ENCODE peak calls at places on chromosomes 1 and 21, in eight cellular contexts. F is choroid plexus epithelial cell, A is OCI-LY7, X is brain microvascular endothelial cell, Q is right lobe of liver, K is Panc1, U is fibroblast of pulmonary artery, H is left ventricle myocardium inferior. P is an unnamed sample.

GRCh38 chr1:245311887-245312286 is 157.1 kb downstream of the KIF26B start:
- DNase-seq in Q (no peak), F (no peak), H (no peak), X (no peak), K (no peak), U (no peak), A (no peak), P (no peak)

GRCh38 chr1:230186874-230187273 is 119.8 kb downstream of the GALNT2 start:
- DNase-seq in X (no peak), K (no peak), H (no peak), F (no peak), Q (no peak), U (no peak), A (no peak), P (peak)

GRCh38 chr1:243415663-243416365 is 160.0 kb downstream of the SDCCAG8 start:
- DNase-seq in K (no peak), Q (no peak), H (no peak), X (no peak), U (no peak), A (no peak), F (no peak), P (no peak)

GRCh38 chr1:113652773-113653172 is 106.5 kb downstream of the PHTF1 start:
- DNase-seq in X (no peak), H (no peak), Q (no peak), F (peak), A (no peak), K (no peak), U (peak), P (no peak)

GRCh38 chr21:46416551-46416950 is 42.1 kb upstream of the DIP2A start:
- DNase-seq in H (no peak), F (no peak), Q (no peak), X (no peak), K (no peak), U (no peak), A (no peak), P (no peak)

GRCh38 chr1:206635080-206635982 is at the start of gene DYRK3:
- DNase-seq in U (peak), Q (peak), X (peak), A (peak), K (peak), H (peak), F (peak), P (peak)

GRCh38 chr1:9767964-9768668 is 55.6 kb downstream of the CLSTN1 start:
- DNase-seq in H (no peak), F (no peak), U (no peak), A (peak), K (no peak), Q (no peak), X (no peak), P (no peak)

GRCh38 chr21:45576838-45577737 is 34.8 kb upstream of the SLC19A1 start:
- DNase-seq in X (no peak), Q (peak), K (no peak), U (no peak), F (no peak), A (no peak), H (peak), P (no peak)

GRCh38 chr1:50980505-50980904 is 10.5 kb downstream of the CDKN2C start:
- DNase-seq in Q (no peak), X (no peak), U (no peak), H (no peak), F (no peak), A (no peak), K (no peak), P (no peak)

GRCh38 chr1:231625975-231626534 is 535 bp upstream of the DISC1 start:
- DNase-seq in K (no peak), U (no peak), X (no peak), A (no peak), F (no peak), Q (no peak), H (no peak), P (no peak)

GRCh38 chr1:15168479-15168878 is 14.9 kb downstream of the TMEM51 start:
- DNase-seq in H (no peak), X (peak), U (peak), Q (no peak), F (peak), K (peak), A (no peak), P (no peak)

GRCh38 chr1:179080866-179081695 is 789 bp upstream of the TOR3A start:
- DNase-seq in U (no peak), F (no peak), K (no peak), A (peak), X (no peak), Q (peak), H (no peak), P (no peak)

GRCh38 chr1:101364370-101365120 is 127.7 kb downstream of the S1PR1 start:
- DNase-seq in A (no peak), X (no peak), Q (no peak), U (no peak), H (no peak), F (no peak), K (no peak), P (no peak)

GRCh38 chr1:112165375-112165774 is 175.9 kb upstream of the KCND3 start:
- DNase-seq in H (no peak), K (no peak), X (no peak), A (no peak), U (no peak), F (no peak), Q (no peak), P (no peak)

GRCh38 chr1:189211742-189212141 is 1265.9 kb downstream of the BRINP3 start:
- DNase-seq in K (no peak), F (peak), A (no peak), X (no peak), Q (no peak), U (peak), H (no peak), P (no peak)

GRCh38 chr1:201648066-201648910 is 109.4 kb downstream of the NAV1 start:
- DNase-seq in F (peak), U (peak), H (peak), K (no peak), Q (no peak), X (peak), A (no peak), P (no peak)

GRCh38 chr1:226688056-226688748 is 50.9 kb downstream of the ITPKB start:
- DNase-seq in U (no peak), A (peak), K (no peak), H (no peak), X (no peak), Q (no peak), F (no peak), P (no peak)

GRCh38 chr1:104132386-104132973 is 382.8 kb downstream of the AMY1C start:
- DNase-seq in F (peak), A (peak), H (no peak), K (peak), U (no peak), X (no peak), Q (no peak), P (no peak)

GRCh38 chr21:41750051-41750450 is 16.8 kb downstream of the RIPK4 start:
- DNase-seq in F (no peak), A (no peak), K (no peak), H (no peak), X (no peak), Q (no peak), U (no peak), P (no peak)

GRCh38 chr21:37245151-37245550 is 22.0 kb downstream of the VPS26C start:
- DNase-seq in X (no peak), H (no peak), F (no peak), Q (no peak), U (no peak), K (no peak), A (no peak), P (no peak)

GRCh38 chr1:9042272-9042671 is 16.0 kb upstream of the SLC2A7 start:
- DNase-seq in H (no peak), U (no peak), F (no peak), Q (no peak), X (no peak), K (no peak), A (no peak), P (no peak)

GRCh38 chr1:86324423-86324822 is 71.7 kb downstream of the ODF2L start:
- DNase-seq in F (no peak), H (no peak), K (no peak), A (no peak), Q (no peak), X (no peak), U (no peak), P (no peak)

GRCh38 chr1:17849216-17849615 is 94.1 kb downstream of the ACTL8 start:
- DNase-seq in U (no peak), K (no peak), H (no peak), X (no peak), F (peak), Q (no peak), A (no peak), P (no peak)

GRCh38 chr1:50796277-50796676 is 163.8 kb downstream of the FAF1 start:
- DNase-seq in X (no peak), K (no peak), F (no peak), U (peak), A (no peak), Q (no peak), H (no peak), P (no peak)

GRCh38 chr1:226531360-226532093 is 17.0 kb upstream of the STUM start:
- DNase-seq in F (no peak), X (no peak), K (no peak), U (no peak), A (no peak), H (no peak), Q (no peak), P (no peak)

GRCh38 chr1:57017201-57017600 is 51.4 kb upstream of the C8B start:
- DNase-seq in Q (no peak), H (no peak), X (no peak), A (no peak), U (no peak), F (no peak), K (no peak), P (no peak)

GRCh38 chr1:57019240-57019805 is 53.5 kb upstream of the C8B start:
- DNase-seq in H (no peak), U (no peak), A (no peak), F (no peak), Q (no peak), X (no peak), K (no peak), P (no peak)

GRCh38 chr1:57015071-57015470 is 49.3 kb upstream of the C8B start:
- DNase-seq in Q (no peak), A (no peak), F (no peak), U (no peak), X (no peak), K (no peak), H (no peak), P (no peak)

GRCh38 chr1:57017717-57018116 is 51.9 kb upstream of the C8B start:
- DNase-seq in U (peak), A (peak), F (peak), H (no peak), X (no peak), K (no peak), Q (no peak), P (no peak)

GRCh38 chr1:57018119-57018518 is 52.3 kb upstream of the C8B start:
- DNase-seq in F (no peak), Q (no peak), H (no peak), A (no peak), K (no peak), U (no peak), X (no peak), P (no peak)
- H3K4me3 ChIP-seq in F (no peak), Q (no peak), H (no peak), A (no peak), K (no peak), U (no peak), X (no peak), P (no peak)

GRCh38 chr1:166383137-166383536 is 216.3 kb upstream of the FAM78B start:
- DNase-seq in U (no peak), X (no peak), H (no peak), Q (no peak), F (no peak), A (no peak), K (no peak), P (no peak)

GRCh38 chr1:166383635-166384346 is 217.0 kb upstream of the FAM78B start:
- DNase-seq in F (no peak), A (no peak), X (no peak), U (no peak), H (no peak), Q (no peak), K (no peak), P (no peak)

GRCh38 chr1:166379447-166379846 is 212.6 kb upstream of the FAM78B start:
- DNase-seq in H (peak), U (no peak), A (no peak), X (no peak), K (no peak), F (no peak), Q (no peak), P (no peak)

GRCh38 chr1:166378805-166379204 is 212.0 kb upstream of the FAM78B start:
- DNase-seq in A (no peak), Q (no peak), H (no peak), U (no peak), K (no peak), F (no peak), X (no peak), P (no peak)

DNA sequence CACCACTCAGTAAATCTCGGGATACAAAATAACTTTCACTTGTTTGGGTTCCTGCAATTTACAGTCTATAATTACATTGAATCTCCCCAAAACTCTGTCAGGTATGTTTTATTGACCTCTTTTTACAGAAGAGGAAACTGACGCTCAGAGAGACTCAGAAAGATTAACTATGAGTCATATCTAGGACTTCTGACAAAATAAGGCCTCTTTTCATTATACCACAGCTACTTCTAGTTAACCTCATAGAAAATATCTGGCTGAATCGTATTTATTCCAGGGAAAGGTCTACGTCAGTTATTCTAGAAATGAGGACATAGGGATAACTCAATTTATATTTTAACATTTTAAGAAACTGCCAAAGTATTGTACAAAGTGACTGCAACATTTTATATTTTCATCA is 211.1 kb upstream of the FAM78B start:
- DNase-seq in K (no peak), Q (no peak), X (no peak), A (no peak), F (no peak), U (no peak), H (no peak), P (no peak)
- H3K4me3 ChIP-seq in K (no peak), Q (no peak), X (no peak), A (no peak), F (no peak), U (no peak), H (no peak), P (no peak)

DNA sequence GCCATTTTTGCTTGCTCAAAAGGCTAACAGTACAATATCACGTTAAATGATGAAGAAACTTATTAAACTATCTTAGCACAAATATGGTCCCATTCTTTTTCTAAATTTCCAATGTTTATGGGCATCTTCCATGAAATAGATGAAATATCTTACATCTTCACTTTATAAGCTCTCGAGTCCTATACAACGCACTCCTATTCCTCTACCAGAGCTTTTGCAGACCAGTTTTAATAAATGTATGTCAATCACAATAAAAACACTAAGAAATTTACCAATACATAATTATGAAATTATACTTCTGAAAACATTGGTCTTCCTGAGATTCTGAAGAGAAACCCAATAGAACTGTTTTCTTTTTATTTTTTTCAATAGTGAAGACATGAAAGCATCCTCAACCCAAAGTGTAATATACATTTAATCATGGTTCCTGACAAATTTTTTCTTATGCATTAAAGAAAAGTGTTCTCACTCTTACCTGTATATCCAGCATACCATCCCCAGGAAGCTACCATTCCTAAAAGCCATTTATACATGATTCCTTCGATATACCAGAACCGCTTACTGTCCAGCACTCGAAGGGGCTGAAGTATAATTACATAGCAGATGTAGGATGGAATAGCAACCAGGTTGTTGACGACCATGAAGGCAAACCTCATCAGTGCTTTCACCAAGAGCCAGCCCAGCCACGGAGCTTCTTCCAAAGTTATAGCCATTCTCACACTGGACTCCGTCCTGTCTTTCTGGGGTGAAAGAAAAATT is 1.8 kb downstream of the LPGAT1 start:
- DNase-seq in F (no peak), U (peak), Q (no peak), H (no peak), X (no peak), A (no peak), K (no peak), P (no peak)
- H3K4me3 ChIP-seq in F (peak), U (peak), Q (peak), H (peak), X (no peak), A (peak), K (peak), P (no peak)

GRCh38 chr1:34404837-34405236 is 228.1 kb downstream of the C1orf94 start:
- DNase-seq in U (no peak), X (no peak), K (no peak), A (no peak), F (no peak), Q (no peak), H (no peak), P (peak)
- H3K4me3 ChIP-seq in U (no peak), X (no peak), K (no peak), A (no peak), F (no peak), Q (no peak), H (no peak), P (no peak)

DNA sequence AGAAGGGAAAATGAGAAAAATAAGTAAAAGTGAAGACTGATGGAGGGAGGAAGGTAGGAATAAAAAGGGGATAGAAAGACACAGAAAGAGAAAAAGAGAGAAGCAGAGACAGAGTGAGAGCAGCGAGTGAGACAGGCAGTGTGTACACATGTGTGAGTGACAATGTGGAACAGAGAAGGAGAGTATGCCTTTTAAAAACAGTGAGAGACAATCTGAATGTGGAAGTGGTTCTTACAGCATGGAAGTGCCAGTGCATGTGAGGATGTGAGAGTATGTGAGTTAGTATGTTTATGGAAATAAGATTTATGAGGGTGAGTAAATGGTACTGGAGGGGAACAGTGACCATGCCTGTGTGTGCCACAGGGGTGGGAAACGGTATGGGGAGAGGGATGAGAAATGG is 1.2 kb downstream of the NEGR1 start:
- DNase-seq in H (no peak), K (no peak), U (no peak), F (peak), A (no peak), X (no peak), Q (no peak), P (no peak)
- H3K4me3 ChIP-seq in H (peak), K (no peak), U (no peak), F (no peak), A (no peak), X (peak), Q (no peak), P (no peak)

GRCh38 chr1:109546311-109547109 is 1.9 kb upstream of the GNAI3 start:
- DNase-seq in H (peak), Q (peak), U (peak), A (peak), K (peak), F (peak), X (peak), P (peak)
- H3K4me3 ChIP-seq in H (peak), Q (peak), U (peak), A (peak), K (peak), F (peak), X (peak), P (no peak)

P was measured in lower leg skin.